ENCODE peak calls at places on chromosome 1, in four cellular contexts. O is GM04504, M is astrocyte of the cerebellum, J is AG10803. A is an unnamed sample.

GRCh38 chr1:81702903-81703302 is 97.8 kb upstream of the ADGRL2 start:
- DNase-seq in J (peak; percentile 90), M (peak; percentile 86), O (peak; percentile 73), A (no peak)

GRCh38 chr1:24925082-24925779 is 4.8 kb downstream of the RUNX3 start:
- DNase-seq in M (no peak), O (no peak), J (no peak), A (no peak)

GRCh38 chr1:19448491-19449439 is 36.6 kb downstream of the CAPZB start:
- DNase-seq in O (peak; percentile 90), M (peak; percentile 68), J (peak; percentile 93), A (peak; percentile 78)

GRCh38 chr1:231827337-231828105 is 200.9 kb downstream of the DISC1 start:
- DNase-seq in M (peak; percentile 71), O (peak; percentile 79), J (peak; percentile 97), A (no peak)

GRCh38 chr1:23178414-23178813 is 9.8 kb upstream of the LUZP1 start:
- DNase-seq in J (no peak), M (no peak), O (no peak), A (no peak)

GRCh38 chr1:156642265-156643185 is 608 bp downstream of the BCAN start:
- DNase-seq in O (no peak), M (no peak), J (no peak), A (no peak)

GRCh38 chr1:11059166-11059989 is 440 bp downstream of the SRM start:
- DNase-seq in J (no peak), O (no peak), M (no peak), A (peak; percentile 58)

GRCh38 chr1:41652346-41653124 is 168.1 kb upstream of the EDN2 start:
- DNase-seq in M (no peak), O (no peak), J (no peak), A (no peak)

GRCh38 chr1:17540255-17541001 is 930 bp downstream of the ARHGEF10L start:
- DNase-seq in O (no peak), M (no peak), J (peak; percentile 57), A (no peak)

GRCh38 chr1:94418664-94419655 is 771 bp downstream of the ABCD3 start:
- DNase-seq in J (peak; percentile 47), O (peak; percentile 24), M (no peak), A (no peak)